ENCODE peak calls at places on chromosomes 5 and 9, in eight cellular contexts. P is CD4-positive, CD25-positive, alpha-beta regulatory T cell; A is upper lobe of right lung; F is cardiac muscle cell; Z is A549; X is astrocyte; H is GM23248; J is mesenchymal stem cell. C is an unnamed sample.

GRCh38 chr5:57937025-57937424 is 454.4 kb upstream of the ACTBL2 start:
- DNase-seq in H (peak), P (no peak), X (peak), A (no peak), F (peak), Z (no peak), J (peak), C (no peak)

GRCh38 chr5:35919191-35919590 is 19.2 kb downstream of the CAPSL start:
- DNase-seq in F (peak), H (peak), J (peak), P (no peak), Z (no peak), X (peak), A (no peak), C (no peak)

GRCh38 chr5:167754501-167754941 is 536.9 kb upstream of the WWC1 start:
- DNase-seq in J (no peak), P (no peak), X (peak), Z (no peak), H (peak), A (no peak), F (peak), C (no peak)

GRCh38 chr9:127407505-127407868 is 10.5 kb downstream of the SLC2A8 start:
- DNase-seq in X (no peak), J (no peak), P (no peak), H (no peak), Z (no peak), A (no peak), F (peak), C (no peak)

GRCh38 chr9:15293727-15294405 is 13.2 kb downstream of the TTC39B start:
- DNase-seq in Z (no peak), J (peak), F (peak), H (peak), A (no peak), X (no peak), P (peak), C (no peak)

GRCh38 chr5:168328804-168329203 is 37.4 kb downstream of the WWC1 start:
- DNase-seq in H (no peak), F (no peak), Z (peak), X (no peak), P (no peak), J (peak), A (no peak), C (no peak)

GRCh38 chr9:109880276-109881169 is 100.5 kb downstream of the PALM2AKAP2 start:
- DNase-seq in F (peak), H (peak), A (no peak), P (peak), X (no peak), Z (peak), J (peak), C (no peak)

GRCh38 chr5:101897914-101898313 is 398.2 kb downstream of the SLCO4C1 start:
- DNase-seq in Z (no peak), X (no peak), F (no peak), A (no peak), J (peak), P (no peak), H (no peak), C (no peak)

GRCh38 chr5:64954518-64954917 is 185.8 kb downstream of the CWC27 start:
- DNase-seq in A (no peak), Z (no peak), X (no peak), P (no peak), H (no peak), F (no peak), J (no peak), C (no peak)

GRCh38 chr9:98256632-98257218 is 1.3 kb upstream of the TBC1D2 start:
- DNase-seq in Z (no peak), F (no peak), H (peak), A (peak), X (no peak), J (no peak), P (peak), C (no peak)

GRCh38 chr5:40359093-40359492 is 320.6 kb upstream of the PTGER4 start:
- DNase-seq in F (no peak), A (no peak), Z (no peak), X (no peak), P (no peak), H (no peak), J (no peak), C (no peak)

GRCh38 chr5:135075621-135076585 is 41.9 kb upstream of the PITX1 start:
- DNase-seq in J (peak), Z (no peak), P (no peak), H (no peak), A (peak), F (peak), X (peak), C (peak)

GRCh38 chr5:112848116-112848811 is 12.8 kb upstream of the SRP19 start:
- DNase-seq in Z (peak), F (peak), P (peak), A (no peak), X (peak), J (peak), H (peak), C (no peak)

GRCh38 chr5:169128679-169129078 is 172.3 kb downstream of the SLIT3 start:
- DNase-seq in F (no peak), P (no peak), X (no peak), H (no peak), J (no peak), A (no peak), Z (no peak), C (no peak)

GRCh38 chr5:102856374-102856748 is 101.3 kb downstream of the PAM start:
- DNase-seq in F (peak), J (peak), H (peak), Z (no peak), A (no peak), P (no peak), X (peak), C (no peak)

GRCh38 chr5:109329296-109330252 is 80.2 kb downstream of the PJA2 start:
- DNase-seq in J (peak), Z (no peak), H (peak), X (peak), A (no peak), F (peak), P (no peak), C (no peak)

GRCh38 chr5:103347729-103348128 is 89.2 kb downstream of the MACIR start:
- DNase-seq in H (no peak), Z (no peak), F (no peak), J (no peak), X (no peak), A (no peak), P (no peak), C (no peak)

GRCh38 chr5:31452314-31452713 is 79.6 kb downstream of the DROSHA start:
- DNase-seq in P (no peak), X (no peak), F (no peak), H (peak), Z (no peak), A (no peak), J (no peak), C (no peak)
- H3K4me3 ChIP-seq in P (no peak), X (no peak), F (no peak), H (no peak), Z (no peak), A (no peak), J (no peak), C (no peak)

GRCh38 chr5:151146003-151146524 is 11.5 kb downstream of the ANXA6 start:
- DNase-seq in J (no peak), Z (no peak), X (no peak), P (no peak), A (no peak), F (no peak), H (no peak), C (no peak)
- H3K27ac ChIP-seq in J (no peak), Z (no peak), X (no peak), P (peak), A (no peak), F (peak), H (no peak), C (no peak)

GRCh38 chr9:93960221-93960970 is 5.2 kb upstream of the BARX1 start:
- DNase-seq in Z (no peak), J (no peak), H (peak), A (peak), X (no peak), F (no peak), P (no peak), C (no peak)
- H3K4me3 ChIP-seq in Z (no peak), J (no peak), H (no peak), A (no peak), X (no peak), F (no peak), P (no peak), C (peak)

DNA sequence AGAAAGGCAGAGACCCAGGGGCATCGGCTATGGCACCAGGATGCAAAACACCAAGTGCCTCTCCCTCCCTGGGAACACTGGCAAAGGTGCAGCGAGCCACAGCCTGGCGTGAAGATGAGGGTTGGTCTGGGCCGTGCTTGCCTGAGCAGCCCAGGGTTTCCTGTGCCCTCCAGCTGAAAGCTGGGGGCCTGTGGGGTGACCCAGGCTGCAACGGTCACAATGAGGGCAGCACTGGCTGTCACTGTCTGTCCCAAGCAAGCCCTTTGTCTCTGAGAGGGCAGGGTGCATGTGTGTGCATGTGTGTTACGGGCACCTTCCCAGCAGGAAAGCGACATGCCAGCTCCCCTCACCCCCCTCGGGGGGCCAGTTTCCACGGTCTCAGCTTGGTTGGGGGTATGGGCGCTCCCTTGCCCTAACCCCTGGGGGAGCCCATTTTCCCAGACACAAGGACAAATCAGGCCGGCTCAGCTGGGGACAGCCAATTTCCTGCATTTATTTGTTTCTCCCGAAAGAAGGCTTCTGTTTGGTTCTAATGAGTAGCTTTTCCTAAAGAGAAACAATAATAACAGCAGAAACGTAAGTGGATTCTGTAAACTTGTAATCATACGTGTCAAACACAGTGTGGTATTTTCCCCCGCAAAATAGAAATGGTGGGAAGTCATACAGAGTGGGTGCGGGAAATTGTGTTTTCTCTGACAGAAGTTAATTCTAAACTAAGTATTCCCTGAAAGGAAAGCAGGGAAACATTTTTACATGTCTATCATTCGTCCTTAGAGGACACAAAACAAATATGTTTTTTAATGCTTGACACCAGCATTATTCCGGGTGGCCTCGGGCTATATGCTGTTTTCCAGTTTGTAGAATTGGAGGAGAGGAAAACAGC is 21.3 kb downstream of the MRPL36 start:
- DNase-seq in Z (no peak), A (no peak), J (no peak), P (no peak), H (no peak), F (no peak), X (no peak), C (no peak)
- H3K27ac ChIP-seq in Z (no peak), A (no peak), J (no peak), P (no peak), H (no peak), F (no peak), X (no peak), C (no peak)

DNA sequence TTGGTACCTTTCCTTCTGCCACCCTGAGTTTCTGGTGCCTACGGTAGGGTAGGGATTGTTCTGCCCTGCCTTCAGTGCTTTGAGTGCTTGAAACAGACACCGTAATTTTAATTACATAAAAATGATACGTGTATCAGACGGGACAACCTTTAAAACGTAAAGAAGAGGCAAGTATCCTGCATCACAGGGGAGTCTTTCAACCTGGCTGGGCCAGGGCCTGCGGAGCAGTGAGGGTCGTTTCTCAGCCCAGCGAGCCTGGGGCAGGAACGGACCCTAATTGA is 480 bp upstream of the DAB2IP start:
- DNase-seq in Z (no peak), J (no peak), A (no peak), P (no peak), H (no peak), F (no peak), X (no peak), C (no peak)
- H3K4me3 ChIP-seq in Z (peak), J (peak), A (peak), P (no peak), H (peak), F (peak), X (peak), C (peak)

GRCh38 chr5:141488591-141489478 is at the start of gene PCDHGC5:
- DNase-seq in A (no peak), P (no peak), X (peak), J (peak), F (peak), H (peak), Z (no peak), C (peak)
- H3K27ac ChIP-seq in A (no peak), P (no peak), X (peak), J (peak), F (no peak), H (peak), Z (no peak), C (peak)

DNA sequence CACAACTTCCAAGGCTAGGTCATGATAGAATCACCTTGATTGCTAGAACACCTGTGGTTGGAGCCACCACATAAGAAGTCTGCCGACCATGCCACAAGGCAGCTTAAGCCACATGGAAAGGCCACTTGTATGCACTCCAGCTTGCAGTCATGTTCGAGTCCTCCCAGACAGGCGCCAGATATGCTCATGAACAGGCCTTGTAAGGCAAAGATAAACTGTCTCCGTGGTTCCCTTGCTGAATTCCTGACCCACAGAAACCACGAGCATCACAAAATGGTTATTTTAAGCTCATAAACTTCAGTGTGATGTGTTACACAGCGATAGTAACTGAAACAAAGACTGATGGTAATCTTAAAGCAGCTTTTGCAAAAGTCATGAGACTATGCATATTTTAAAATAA is 188.4 kb upstream of the DAPK1 start:
- DNase-seq in P (no peak), J (peak), Z (no peak), A (no peak), H (no peak), F (peak), X (peak), C (no peak)
- H3K4me3 ChIP-seq in P (no peak), J (no peak), Z (no peak), A (no peak), H (no peak), F (no peak), X (no peak), C (no peak)

DNA sequence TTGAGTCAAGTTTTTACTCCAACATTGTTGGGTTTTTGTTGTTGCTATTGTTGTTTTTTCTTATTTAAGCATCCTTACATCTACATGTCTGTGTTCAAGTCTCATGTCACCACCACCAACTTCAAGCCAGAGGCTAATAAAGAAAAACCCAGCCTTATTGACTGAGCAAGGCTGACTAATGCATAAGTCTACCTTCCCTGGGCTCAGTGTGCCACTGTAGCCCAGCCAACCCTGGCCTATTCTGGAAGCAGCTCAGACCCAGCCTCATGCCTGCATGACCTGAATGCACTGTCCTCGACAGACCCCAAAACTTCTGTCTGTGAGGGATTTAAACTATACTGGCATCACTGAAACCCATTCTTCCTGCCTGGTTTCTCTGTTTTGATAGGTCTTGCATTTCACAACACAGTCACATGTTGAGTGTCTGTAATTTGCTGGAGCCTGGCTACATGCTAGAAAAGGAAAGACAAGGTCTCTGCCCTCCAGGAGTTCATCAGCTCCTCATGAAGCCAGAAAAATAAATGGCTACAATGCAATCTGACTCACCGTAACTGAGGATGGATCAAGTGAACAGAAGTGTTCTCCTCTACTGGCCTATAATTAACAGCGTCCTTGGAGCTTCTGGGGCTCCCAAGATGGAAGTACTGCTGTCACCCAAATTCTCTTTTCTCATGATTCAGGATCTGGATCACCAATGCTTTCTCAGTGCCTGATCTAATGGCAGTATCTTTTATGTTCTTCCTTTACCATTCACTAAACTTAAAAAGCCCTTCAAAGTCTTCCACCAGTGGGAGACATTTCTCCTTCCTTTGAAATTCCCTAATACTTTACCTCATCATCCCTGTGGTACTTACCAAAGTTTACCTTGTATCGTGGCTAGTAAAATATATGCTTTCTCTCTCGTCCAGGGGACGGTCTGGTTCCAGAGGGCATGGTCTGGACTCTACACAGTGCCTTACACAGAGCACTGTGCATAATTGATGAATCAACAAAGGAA is 103.9 kb upstream of the IFNE start:
- DNase-seq in J (peak), P (no peak), Z (no peak), X (no peak), F (no peak), H (peak), A (no peak), C (no peak)
- H3K27ac ChIP-seq in J (no peak), P (no peak), Z (peak), X (no peak), F (no peak), H (peak), A (no peak), C (no peak)